ENCODE peak calls at places on chromosomes 13 and 19, in four cellular contexts. U is GM12891, J is GM12878, I is H1. H is an unnamed sample.
A peak's percentile ranks its signal among the peaks of the same experiment; 100 is the strongest.

GRCh38 chr13:60435762-60436374 is 38.8 kb downstream of the TDRD3 start:
- DNase-seq in J (no peak), I (no peak), U (no peak), H (no peak)

GRCh38 chr13:110539894-110540293 is 21.6 kb downstream of the RAB20 start:
- DNase-seq in U (no peak), I (no peak), J (no peak), H (no peak)

GRCh38 chr13:107192289-107192688 is 624.4 kb upstream of the ARGLU1 start:
- DNase-seq in I (no peak), J (no peak), U (no peak), H (no peak)

GRCh38 chr13:90792335-90792734 is 555.2 kb upstream of the MIR17HG start:
- DNase-seq in I (no peak), U (no peak), J (no peak), H (no peak)

GRCh38 chr13:42600943-42601342 is 27.0 kb downstream of the TNFSF11 start:
- DNase-seq in U (no peak), J (no peak), I (no peak), H (no peak)

GRCh38 chr19:36258028-36258875 is 43.3 kb downstream of the ZNF146 start:
- DNase-seq in J (no peak), I (no peak), U (no peak), H (no peak)

GRCh38 chr19:5125797-5126497 is 157.0 kb downstream of the KDM4B start:
- DNase-seq in I (peak; percentile 67), U (no peak), J (no peak), H (no peak)

GRCh38 chr13:90272356-90272755 is 1075.1 kb upstream of the MIR17HG start:
- DNase-seq in J (no peak), I (no peak), U (no peak), H (no peak)

GRCh38 chr13:113448545-113448884 is 4.8 kb downstream of the ADPRHL1 start:
- DNase-seq in U (no peak), J (no peak), I (no peak), H (no peak)

GRCh38 chr19:15421726-15422260 is 3.0 kb upstream of the AKAP8L start:
- DNase-seq in U (no peak), I (no peak), J (no peak), H (no peak)

GRCh38 chr13:97627566-97627965 is 193.6 kb downstream of the RAP2A start:
- DNase-seq in I (no peak), U (no peak), J (no peak), H (no peak)

GRCh38 chr13:39655041-39655568 is 357 bp upstream of the COG6 start:
- DNase-seq in U (no peak), J (no peak), I (no peak), H (no peak)

GRCh38 chr13:113862766-113863510 is 938 bp downstream of the GAS6 start:
- DNase-seq in U (peak; percentile 72), I (peak; percentile 72), J (no peak), H (peak; percentile 67)

GRCh38 chr13:37870895-37871550 is 1.5 kb upstream of the TRPC4 start:
- DNase-seq in U (no peak), I (peak; percentile 46), J (no peak), H (no peak)

GRCh38 chr13:106599875-106600797 is 32.2 kb upstream of the ARGLU1 start:
- DNase-seq in I (no peak), J (no peak), U (no peak), H (no peak)

GRCh38 chr13:43830481-43830873 is 43.7 kb upstream of the ENOX1 start:
- DNase-seq in J (no peak), U (no peak), I (no peak), H (no peak)

GRCh38 chr13:106372199-106373160 is 163.0 kb downstream of the EFNB2 start:
- DNase-seq in I (no peak), J (no peak), U (no peak), H (no peak)

GRCh38 chr13:50882816-50883215 is 26.8 kb upstream of the RNASEH2B start:
- DNase-seq in J (no peak), I (no peak), U (no peak), H (no peak)

GRCh38 chr13:99119686-99120085 is 81.0 kb upstream of the UBAC2 start:
- DNase-seq in U (no peak), J (no peak), I (no peak), H (no peak)

GRCh38 chr19:54521860-54522513 is 19.4 kb downstream of the LAIR2 start:
- DNase-seq in I (no peak), U (no peak), J (no peak), H (no peak)

GRCh38 chr19:15260939-15261338 is 28.7 kb upstream of the EPHX3 start:
- DNase-seq in I (no peak), U (no peak), J (no peak), H (no peak)

GRCh38 chr19:16801599-16801998 is 27.6 kb upstream of the SIN3B start:
- DNase-seq in U (no peak), J (no peak), I (no peak), H (no peak)

GRCh38 chr13:19184176-19184575 is 2.6 kb upstream of the TUBA3C start:
- DNase-seq in I (no peak), U (no peak), J (no peak), H (no peak)

GRCh38 chr19:54485846-54486245 is 12.8 kb upstream of the CDC42EP5 start:
- DNase-seq in I (no peak), J (no peak), U (no peak), H (no peak)

GRCh38 chr19:55223291-55224037 is 5.1 kb downstream of the TMEM86B start:
- DNase-seq in J (no peak), I (no peak), U (no peak), H (no peak)

GRCh38 chr13:113809934-113810333 is 50.9 kb downstream of the TMEM255B start:
- DNase-seq in J (no peak), U (no peak), I (no peak), H (no peak)

GRCh38 chr13:35768551-35768950 is 292.1 kb upstream of the MAB21L1 start:
- DNase-seq in J (no peak), U (no peak), I (no peak), H (no peak)

GRCh38 chr13:27024781-27025492 is 146.7 kb downstream of the USP12 start:
- DNase-seq in J (no peak), I (no peak), U (no peak), H (no peak)

DNA sequence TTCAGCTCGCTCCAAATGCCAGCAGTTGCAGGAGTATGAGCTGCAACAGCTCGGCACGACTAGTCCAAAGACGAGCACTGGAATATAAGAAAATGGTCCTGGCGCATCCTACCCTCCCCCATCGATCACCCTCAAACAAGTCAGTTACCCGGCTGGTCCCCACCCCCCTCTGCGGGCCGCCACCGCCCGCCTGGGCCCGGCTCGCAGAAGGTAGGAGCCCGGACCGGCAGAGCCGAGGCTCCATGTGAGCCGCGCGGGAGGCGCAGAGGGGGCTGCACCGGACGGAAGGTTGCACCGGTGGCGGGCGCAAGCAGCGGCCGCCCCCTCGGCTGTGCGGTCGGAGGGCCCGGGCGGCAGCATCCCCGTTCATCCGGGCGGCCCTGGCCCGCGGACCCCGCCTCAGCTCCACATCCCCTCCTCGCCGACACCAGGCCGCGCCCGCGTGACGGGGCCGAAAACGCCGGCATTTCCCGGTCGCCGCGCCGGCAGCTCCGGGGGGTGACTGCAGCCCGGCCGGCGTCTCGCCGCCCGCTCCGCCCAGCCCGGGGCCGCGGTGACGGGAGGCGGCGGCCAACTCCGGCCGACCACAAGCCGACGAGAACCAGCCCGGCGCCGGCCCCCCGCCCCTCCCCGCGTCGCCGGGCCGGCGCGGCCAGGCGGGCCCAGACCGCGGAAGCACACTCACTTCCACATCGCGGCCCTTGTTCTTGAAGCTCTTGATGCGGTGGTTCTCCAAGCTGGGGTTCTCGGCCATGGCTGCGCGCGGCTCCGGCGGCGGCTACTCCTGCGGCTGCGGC is 531 bp downstream of the KPNA3 start:
- DNase-seq in J (no peak), U (peak; percentile 42), I (peak; percentile 64), H (peak; percentile 37)
- TF ChIP-seq TAF1 in J (peak; percentile 38), U (peak; percentile 52), I (peak; percentile 52), H (no peak)

GRCh38 chr19:48837586-48838191 is 1.4 kb upstream of the HSD17B14 start:
- DNase-seq in U (no peak), J (no peak), I (peak; percentile 58), H (no peak)

GRCh38 chr19:48836089-48837017 is at the start of gene HSD17B14:
- DNase-seq in J (no peak), U (no peak), I (peak; percentile 80), H (no peak)

GRCh38 chr19:48833977-48834376 is 2.3 kb downstream of the HSD17B14 start:
- DNase-seq in J (no peak), U (no peak), I (no peak), H (no peak)

GRCh38 chr19:48835734-48836088 is 580 bp downstream of the HSD17B14 start:
- DNase-seq in J (peak; percentile 82), I (peak; percentile 97), U (peak; percentile 87), H (peak; percentile 85)

DNA sequence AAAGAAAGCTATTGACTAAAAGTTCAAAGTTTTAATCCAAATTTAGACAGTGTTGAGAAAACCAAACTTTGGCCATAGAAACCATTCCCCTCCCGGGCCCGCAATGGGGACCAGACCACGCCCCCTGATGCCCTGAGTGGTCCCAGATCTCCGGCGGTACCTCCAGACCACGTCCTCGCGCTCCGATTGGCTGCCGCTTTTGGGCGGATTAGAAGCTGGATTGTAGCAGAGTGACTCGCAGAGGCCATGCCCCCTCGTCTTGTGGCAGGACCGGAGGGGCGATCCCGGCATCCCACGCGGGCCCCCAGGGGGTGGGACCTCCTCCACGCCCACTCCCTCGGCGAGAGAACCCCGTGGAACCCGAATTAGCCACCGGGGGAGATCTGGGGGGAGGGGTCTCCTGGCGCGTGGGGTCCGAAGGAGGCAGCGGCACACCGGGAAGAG is 812 bp upstream of the HSD17B14 start:
- DNase-seq in U (peak; percentile 93), J (peak; percentile 67), I (peak; percentile 94), H (peak; percentile 91)
- TF ChIP-seq POLR2A in U (no peak), J (peak; percentile 73), I (peak; percentile 32), H (no peak)

DNA sequence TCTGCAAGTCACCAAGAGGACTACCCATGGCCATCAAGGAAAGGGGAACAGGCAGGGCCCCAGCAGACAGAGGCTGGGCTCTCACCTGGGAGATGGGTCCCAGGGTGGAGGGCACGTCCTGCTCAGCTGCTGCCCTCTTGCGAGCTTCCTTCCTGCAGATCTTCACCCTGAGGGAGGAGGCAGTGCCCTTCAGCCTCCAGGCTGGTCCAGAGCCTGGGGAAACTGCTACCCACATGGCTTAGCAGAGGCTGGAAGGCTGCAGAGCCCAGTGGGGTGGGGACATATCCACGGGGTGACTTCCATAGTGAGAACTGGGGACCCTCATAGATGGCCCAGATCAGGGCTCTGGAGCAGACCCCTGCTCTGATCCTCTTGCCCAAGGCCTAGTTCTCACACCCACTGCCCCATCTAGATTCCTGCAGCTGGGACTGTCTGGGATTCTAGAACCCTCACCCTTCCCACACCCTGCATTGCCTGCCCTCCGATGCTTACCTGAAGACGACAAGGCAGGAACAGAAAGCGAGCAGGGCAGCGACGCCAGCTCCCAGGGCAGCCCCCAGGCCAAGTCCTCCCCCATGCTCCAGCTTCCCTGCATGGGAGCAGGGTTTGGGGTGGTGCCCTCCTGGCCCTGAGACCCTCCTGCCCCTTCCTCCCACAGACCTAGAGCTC is 9.0 kb downstream of the SIGLEC11 start:
- DNase-seq in U (no peak), I (no peak), J (no peak), H (no peak)
- TF ChIP-seq POLR2AphosphoS5 in U (no peak), I (no peak), J (no peak), H (no peak)

GRCh38 chr13:25179810-25180437 is 7.8 kb upstream of the AMER2 start:
- DNase-seq in J (no peak), U (no peak), I (peak; percentile 34), H (no peak)
- TF ChIP-seq TAF1 in J (no peak), U (no peak), I (no peak), H (no peak)

H was measured in GM12892.